ENCODE peak calls at places on chromosomes 7 and 10, in nine cellular contexts. J, M, T, L, K, O, G, N and P are unnamed samples.

GRCh38 chr7:139650429-139651100 is 127.1 kb downstream of the CLEC2L start:
- DNase-seq in J (no peak), M (no peak), T (no peak), L (no peak), K (no peak), O (no peak), G (no peak), N (no peak), P (no peak)

GRCh38 chr10:94416896-94417295 is 14.6 kb downstream of the TBC1D12 start:
- DNase-seq in J (no peak), M (no peak), T (no peak), L (no peak), K (no peak), O (no peak), G (no peak), N (no peak), P (no peak)

GRCh38 chr10:69475433-69475830 is 24.2 kb downstream of the TSPAN15 start:
- DNase-seq in J (peak; percentile 11), M (no peak), T (no peak), L (no peak), K (no peak), O (no peak), G (no peak), N (no peak), P (no peak)

GRCh38 chr10:74683621-74684114 is 142.7 kb upstream of the KAT6B start:
- DNase-seq in J (no peak), M (no peak), T (no peak), L (no peak), K (no peak), O (no peak), G (no peak), N (no peak), P (no peak)

GRCh38 chr7:117472335-117472734 is 7.5 kb upstream of the CFTR start:
- DNase-seq in J (no peak), M (no peak), T (no peak), L (no peak), K (no peak), O (no peak), G (no peak), N (no peak), P (no peak)

GRCh38 chr10:29588640-29589421 is 45.9 kb downstream of the SVIL start:
- DNase-seq in J (peak; percentile 47), M (no peak), T (peak; percentile 35), L (no peak), K (no peak), O (no peak), G (no peak), N (no peak), P (no peak)

GRCh38 chr10:7561216-7561893 is 105.4 kb downstream of the ITIH5 start:
- DNase-seq in J (peak; percentile 29), M (no peak), T (no peak), L (no peak), K (no peak), O (no peak), G (no peak), N (no peak), P (no peak)

GRCh38 chr10:5519054-5519453 is 5.7 kb upstream of the CALML3 start:
- DNase-seq in J (no peak), M (no peak), T (no peak), L (no peak), K (no peak), O (no peak), G (no peak), N (no peak), P (no peak)

GRCh38 chr7:142438235-142438922 is 180.5 kb upstream of the PRSS58 start:
- DNase-seq in J (peak; percentile 47), M (no peak), T (peak; percentile 38), L (no peak), K (no peak), O (peak; percentile 33), G (no peak), N (peak; percentile 53), P (no peak)

GRCh38 chr7:140010194-140010895 is 52.4 kb downstream of the PARP12 start:
- DNase-seq in J (no peak), M (no peak), T (no peak), L (no peak), K (no peak), O (peak; percentile 21), G (no peak), N (peak; percentile 9), P (no peak)

GRCh38 chr7:23490357-23491131 is 20.3 kb upstream of the IGF2BP3 start:
- DNase-seq in J (peak; percentile 38), M (no peak), T (no peak), L (peak; percentile 40), K (no peak), O (peak; percentile 78), G (no peak), N (peak; percentile 69), P (no peak)

GRCh38 chr10:8688881-8689280 is 634.4 kb downstream of the GATA3 start:
- DNase-seq in J (no peak), M (no peak), T (no peak), L (no peak), K (no peak), O (no peak), G (no peak), N (no peak), P (no peak)

GRCh38 chr10:58621379-58622077 is 108.9 kb downstream of the BICC1 start:
- DNase-seq in J (no peak), M (no peak), T (no peak), L (no peak), K (no peak), O (no peak), G (no peak), N (no peak), P (no peak)

GRCh38 chr7:596819-597182 is 77.2 kb upstream of the PDGFA start:
- DNase-seq in J (no peak), M (no peak), T (no peak), L (peak; percentile 85), K (no peak), O (no peak), G (no peak), N (no peak), P (no peak)

GRCh38 chr10:90352288-90352687 is 505.6 kb downstream of the HTR7 start:
- DNase-seq in J (peak; percentile 6), M (peak; percentile 26), T (peak; percentile 1), L (no peak), K (no peak), O (no peak), G (no peak), N (no peak), P (no peak)

GRCh38 chr10:90350122-90350521 is 507.7 kb downstream of the HTR7 start:
- DNase-seq in J (no peak), M (no peak), T (no peak), L (no peak), K (no peak), O (no peak), G (no peak), N (no peak), P (no peak)

GRCh38 chr10:90354914-90355313 is 502.9 kb downstream of the HTR7 start:
- DNase-seq in J (no peak), M (no peak), T (no peak), L (no peak), K (no peak), O (no peak), G (no peak), N (no peak), P (no peak)
- TF ChIP-seq CTCF in J (no peak), M (no peak), T (no peak), L (no peak), K (no peak), O (no peak), G (no peak), N (no peak), P (no peak)

DNA sequence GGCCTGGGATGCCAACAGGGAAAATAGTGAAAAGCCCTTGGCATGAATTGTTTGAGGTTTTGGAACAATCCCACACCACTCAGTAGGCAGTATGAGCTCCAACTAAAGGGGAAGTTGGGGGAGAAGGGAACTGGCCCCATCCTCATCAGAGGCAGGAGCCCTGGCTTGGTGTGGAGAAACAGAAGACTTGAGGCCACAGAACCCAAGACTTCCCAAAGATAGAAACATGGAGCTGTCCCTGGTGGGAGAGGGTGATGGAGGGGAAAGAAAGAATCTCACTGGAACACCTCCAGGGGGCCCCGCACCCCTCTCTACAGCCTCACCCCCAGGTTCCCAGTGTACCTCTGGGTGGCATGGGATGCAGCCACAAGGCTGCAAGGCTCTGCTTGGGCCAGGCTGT is 85.7 kb downstream of the VSTM4 start:
- DNase-seq in J (no peak), M (no peak), T (no peak), L (no peak), K (no peak), O (no peak), G (no peak), N (no peak), P (no peak)
- TF ChIP-seq CTCF in J (no peak), M (no peak), T (no peak), L (no peak), K (no peak), O (no peak), G (no peak), N (no peak), P (no peak)

DNA sequence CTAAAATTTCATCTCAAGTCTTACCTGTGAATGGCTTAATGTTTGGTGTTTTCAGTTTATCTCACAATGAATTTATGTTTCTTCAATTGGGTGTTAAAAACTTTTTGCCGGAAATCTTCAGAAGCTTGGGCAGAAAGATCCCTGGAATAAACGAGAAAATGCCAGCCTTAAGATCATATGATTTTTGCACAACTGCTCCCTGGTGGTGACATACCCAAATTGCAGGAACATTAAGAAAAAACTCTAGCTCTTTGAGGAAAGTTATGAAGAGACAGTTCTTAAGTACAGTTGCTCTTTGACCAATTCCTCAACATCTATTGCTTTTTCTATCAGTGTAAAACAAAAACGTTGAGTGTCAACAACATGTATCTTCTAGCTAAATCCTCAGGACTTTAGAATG is 48.2 kb upstream of the CREB5 start:
- DNase-seq in J (no peak), M (no peak), T (no peak), L (no peak), K (no peak), O (no peak), G (no peak), N (no peak), P (no peak)
- TF ChIP-seq CTCF in J (peak; percentile 34), M (no peak), T (peak; percentile 42), L (no peak), K (peak; percentile 6), O (no peak), G (peak; percentile 67), N (peak; percentile 8), P (peak; percentile 5)

GRCh38 chr10:99280472-99280871 is 44.8 kb upstream of the HPSE2 start:
- DNase-seq in J (no peak), M (no peak), T (no peak), L (no peak), K (no peak), O (no peak), G (no peak), N (no peak), P (no peak)

GRCh38 chr10:99279626-99280111 is 44.0 kb upstream of the HPSE2 start:
- DNase-seq in J (peak; percentile 1), M (no peak), T (peak; percentile 2), L (no peak), K (no peak), O (no peak), G (no peak), N (no peak), P (no peak)

DNA sequence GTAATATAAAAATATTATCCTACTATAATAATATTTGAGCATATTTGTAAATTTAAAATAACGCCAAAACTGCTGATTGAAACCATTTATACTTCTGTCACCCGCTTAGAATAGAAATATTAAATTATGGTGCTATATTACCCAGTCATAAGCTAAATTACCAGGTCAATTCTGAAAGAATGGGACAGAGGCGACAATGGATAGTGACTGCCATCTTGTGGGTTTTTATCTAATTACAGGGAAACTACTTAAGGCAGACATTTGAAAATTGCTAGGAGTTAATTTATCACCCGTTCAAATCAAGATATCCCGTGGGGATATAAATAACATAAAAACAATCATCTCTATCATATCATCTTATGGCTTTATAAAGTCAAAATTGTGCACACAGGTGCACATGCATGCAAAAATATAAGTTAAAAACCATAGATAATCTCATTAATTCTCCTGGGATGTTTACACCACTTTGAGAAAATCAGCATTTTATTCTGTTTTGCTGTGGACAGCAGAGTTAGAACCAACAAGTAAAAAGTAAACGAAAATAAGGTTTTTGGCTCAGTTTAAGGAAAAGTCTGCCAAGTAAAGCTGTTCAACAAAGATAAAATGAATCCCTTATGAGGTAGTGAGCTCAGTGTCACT is 41.3 kb upstream of the HPSE2 start:
- DNase-seq in J (peak; percentile 35), M (peak; percentile 30), T (peak; percentile 9), L (no peak), K (no peak), O (no peak), G (no peak), N (no peak), P (no peak)
- TF ChIP-seq CTCF in J (peak; percentile 31), M (peak; percentile 18), T (peak; percentile 32), L (no peak), K (no peak), O (no peak), G (no peak), N (peak; percentile 31), P (peak; percentile 65)